ENCODE peak calls at places on chromosomes 6 and 20, in six cellular contexts. One of them, this sample, is unnamed.

GRCh38 chr6:123715243-123715863 is 78.6 kb upstream of the TRDN start:
- DNase-seq in cardiac fibroblast: peak
- DNase-seq in A549: peak
- DNase-seq in AG10803: peak
- DNase-seq in tibial artery: no peak
- DNase-seq in lower lobe of right lung: no peak
- DNase-seq in this sample: no peak

GRCh38 chr6:18016133-18016532 is 28.7 kb upstream of the KIF13A start:
- DNase-seq in cardiac fibroblast: no peak
- DNase-seq in A549: no peak
- DNase-seq in lower lobe of right lung: no peak
- DNase-seq in AG10803: peak
- DNase-seq in tibial artery: no peak
- DNase-seq in this sample: no peak

GRCh38 chr20:3630429-3630828 is 32.8 kb downstream of the GFRA4 start:
- DNase-seq in lower lobe of right lung: no peak
- DNase-seq in cardiac fibroblast: no peak
- DNase-seq in AG10803: no peak
- DNase-seq in tibial artery: no peak
- DNase-seq in A549: no peak
- DNase-seq in this sample: no peak

GRCh38 chr20:4924032-4924431 is 77.3 kb downstream of the SLC23A2 start:
- DNase-seq in cardiac fibroblast: no peak
- DNase-seq in lower lobe of right lung: no peak
- DNase-seq in A549: no peak
- DNase-seq in tibial artery: no peak
- DNase-seq in AG10803: no peak
- DNase-seq in this sample: no peak

GRCh38 chr6:114216789-114217467 is 125.9 kb downstream of the HS3ST5 start:
- DNase-seq in lower lobe of right lung: no peak
- DNase-seq in tibial artery: no peak
- DNase-seq in AG10803: no peak
- DNase-seq in cardiac fibroblast: no peak
- DNase-seq in A549: no peak
- DNase-seq in this sample: no peak

GRCh38 chr20:56072165-56072564 is 66.8 kb upstream of the CBLN4 start:
- DNase-seq in AG10803: no peak
- DNase-seq in tibial artery: no peak
- DNase-seq in lower lobe of right lung: no peak
- DNase-seq in cardiac fibroblast: no peak
- DNase-seq in A549: no peak
- DNase-seq in this sample: no peak

GRCh38 chr20:32941155-32941885 is 62.9 kb downstream of the SUN5 start:
- DNase-seq in AG10803: peak
- DNase-seq in tibial artery: no peak
- DNase-seq in lower lobe of right lung: no peak
- DNase-seq in cardiac fibroblast: no peak
- DNase-seq in A549: no peak
- DNase-seq in this sample: no peak

GRCh38 chr20:19265646-19266374 is 53.4 kb downstream of the SLC24A3 start:
- DNase-seq in cardiac fibroblast: no peak
- DNase-seq in tibial artery: no peak
- DNase-seq in lower lobe of right lung: no peak
- DNase-seq in A549: no peak
- DNase-seq in AG10803: no peak
- DNase-seq in this sample: no peak

GRCh38 chr6:46891396-46891795 is 30.3 kb downstream of the ADGRF5 start:
- DNase-seq in A549: no peak
- DNase-seq in tibial artery: no peak
- DNase-seq in AG10803: no peak
- DNase-seq in cardiac fibroblast: no peak
- DNase-seq in lower lobe of right lung: no peak
- DNase-seq in this sample: no peak

GRCh38 chr6:101818056-101818455 is 424.5 kb downstream of the GRIK2 start:
- DNase-seq in cardiac fibroblast: no peak
- DNase-seq in tibial artery: no peak
- DNase-seq in lower lobe of right lung: no peak
- DNase-seq in AG10803: no peak
- DNase-seq in A549: no peak
- DNase-seq in this sample: no peak

GRCh38 chr6:131519670-131520436 is 53.2 kb upstream of the ARG1 start:
- DNase-seq in A549: peak
- DNase-seq in lower lobe of right lung: no peak
- DNase-seq in AG10803: peak
- DNase-seq in tibial artery: no peak
- DNase-seq in cardiac fibroblast: peak
- DNase-seq in this sample: no peak

GRCh38 chr6:109050012-109050411 is 44.6 kb downstream of the SESN1 start:
- DNase-seq in tibial artery: no peak
- DNase-seq in A549: no peak
- DNase-seq in cardiac fibroblast: no peak
- DNase-seq in lower lobe of right lung: no peak
- DNase-seq in AG10803: no peak
- DNase-seq in this sample: no peak

GRCh38 chr6:64459411-64459810 is 823.8 kb downstream of the PHF3 start:
- DNase-seq in A549: no peak
- DNase-seq in lower lobe of right lung: no peak
- DNase-seq in AG10803: no peak
- DNase-seq in tibial artery: no peak
- DNase-seq in cardiac fibroblast: no peak
- DNase-seq in this sample: no peak

GRCh38 chr6:73290435-73290834 is 27.4 kb upstream of the KHDC1 start:
- DNase-seq in A549: no peak
- DNase-seq in cardiac fibroblast: no peak
- DNase-seq in tibial artery: no peak
- DNase-seq in lower lobe of right lung: no peak
- DNase-seq in AG10803: peak
- DNase-seq in this sample: no peak

GRCh38 chr6:131831392-131831791 is 23.6 kb downstream of the ENPP1 start:
- DNase-seq in A549: no peak
- DNase-seq in tibial artery: no peak
- DNase-seq in AG10803: peak
- DNase-seq in cardiac fibroblast: peak
- DNase-seq in lower lobe of right lung: no peak
- DNase-seq in this sample: no peak

GRCh38 chr6:157045831-157046454 is 268.8 kb downstream of the ARID1B start:
- DNase-seq in AG10803: peak
- DNase-seq in tibial artery: no peak
- DNase-seq in cardiac fibroblast: peak
- DNase-seq in A549: peak
- DNase-seq in lower lobe of right lung: no peak
- DNase-seq in this sample: no peak

GRCh38 chr6:19860235-19860877 is 23.2 kb downstream of the ID4 start:
- DNase-seq in lower lobe of right lung: no peak
- DNase-seq in tibial artery: no peak
- DNase-seq in cardiac fibroblast: no peak
- DNase-seq in AG10803: no peak
- DNase-seq in A549: no peak
- DNase-seq in this sample: no peak

GRCh38 chr20:7347409-7347808 is 579.9 kb downstream of the BMP2 start:
- DNase-seq in cardiac fibroblast: no peak
- DNase-seq in AG10803: no peak
- DNase-seq in lower lobe of right lung: no peak
- DNase-seq in A549: no peak
- DNase-seq in tibial artery: no peak
- DNase-seq in this sample: no peak
- TF ChIP-seq CTCF in cardiac fibroblast: no peak
- TF ChIP-seq CTCF in AG10803: no peak
- TF ChIP-seq CTCF in lower lobe of right lung: no peak
- TF ChIP-seq CTCF in A549: no peak
- TF ChIP-seq CTCF in tibial artery: no peak
- TF ChIP-seq CTCF in this sample: no peak

GRCh38 chr6:45500924-45501816 is 123.4 kb upstream of the SUPT3H start:
- DNase-seq in lower lobe of right lung: no peak
- DNase-seq in A549: peak
- DNase-seq in cardiac fibroblast: no peak
- DNase-seq in AG10803: no peak
- DNase-seq in tibial artery: no peak
- DNase-seq in this sample: no peak
- TF ChIP-seq CTCF in lower lobe of right lung: no peak
- TF ChIP-seq CTCF in A549: peak
- TF ChIP-seq CTCF in cardiac fibroblast: peak
- TF ChIP-seq CTCF in AG10803: peak
- TF ChIP-seq CTCF in tibial artery: no peak
- TF ChIP-seq CTCF in this sample: no peak

GRCh38 chr6:27883136-27883535 is 29.1 kb downstream of the OR2B2 start:
- DNase-seq in cardiac fibroblast: no peak
- DNase-seq in AG10803: no peak
- DNase-seq in tibial artery: no peak
- DNase-seq in A549: no peak
- DNase-seq in lower lobe of right lung: no peak
- DNase-seq in this sample: no peak
- TF ChIP-seq CTCF in cardiac fibroblast: no peak
- TF ChIP-seq CTCF in AG10803: no peak
- TF ChIP-seq CTCF in tibial artery: no peak
- TF ChIP-seq CTCF in A549: no peak
- TF ChIP-seq CTCF in lower lobe of right lung: no peak
- TF ChIP-seq CTCF in this sample: no peak

GRCh38 chr6:159309723-159310122 is 140.5 kb downstream of the FNDC1 start:
- DNase-seq in cardiac fibroblast: no peak
- DNase-seq in lower lobe of right lung: no peak
- DNase-seq in tibial artery: no peak
- DNase-seq in AG10803: no peak
- DNase-seq in A549: no peak
- DNase-seq in this sample: no peak

GRCh38 chr6:159312204-159312603 is 143.0 kb downstream of the FNDC1 start:
- DNase-seq in cardiac fibroblast: peak
- DNase-seq in lower lobe of right lung: no peak
- DNase-seq in A549: no peak
- DNase-seq in AG10803: peak
- DNase-seq in tibial artery: no peak
- DNase-seq in this sample: no peak

GRCh38 chr6:159313023-159313422 is 143.8 kb downstream of the FNDC1 start:
- DNase-seq in cardiac fibroblast: no peak
- DNase-seq in tibial artery: no peak
- DNase-seq in A549: no peak
- DNase-seq in AG10803: no peak
- DNase-seq in lower lobe of right lung: no peak
- DNase-seq in this sample: no peak

GRCh38 chr6:159315562-159315961 is 146.4 kb downstream of the FNDC1 start:
- DNase-seq in tibial artery: no peak
- DNase-seq in cardiac fibroblast: no peak
- DNase-seq in A549: no peak
- DNase-seq in lower lobe of right lung: no peak
- DNase-seq in AG10803: no peak
- DNase-seq in this sample: no peak

GRCh38 chr6:159311618-159312017 is 142.4 kb downstream of the FNDC1 start:
- DNase-seq in lower lobe of right lung: no peak
- DNase-seq in A549: no peak
- DNase-seq in cardiac fibroblast: peak
- DNase-seq in AG10803: peak
- DNase-seq in tibial artery: no peak
- DNase-seq in this sample: no peak
- TF ChIP-seq CTCF in lower lobe of right lung: no peak
- TF ChIP-seq CTCF in A549: no peak
- TF ChIP-seq CTCF in cardiac fibroblast: no peak
- TF ChIP-seq CTCF in AG10803: peak
- TF ChIP-seq CTCF in tibial artery: no peak
- TF ChIP-seq CTCF in this sample: no peak

GRCh38 chr20:1927217-1927616 is 32.0 kb downstream of the SIRPA start:
- DNase-seq in tibial artery: no peak
- DNase-seq in cardiac fibroblast: no peak
- DNase-seq in A549: no peak
- DNase-seq in AG10803: no peak
- DNase-seq in lower lobe of right lung: no peak
- DNase-seq in this sample: no peak
- TF ChIP-seq CTCF in tibial artery: no peak
- TF ChIP-seq CTCF in cardiac fibroblast: no peak
- TF ChIP-seq CTCF in A549: no peak
- TF ChIP-seq CTCF in AG10803: no peak
- TF ChIP-seq CTCF in lower lobe of right lung: no peak
- TF ChIP-seq CTCF in this sample: no peak